ENCODE peak calls at places on chromosomes 16 and 17, in ten cellular contexts. T is lung, U is fibroblast of pulmonary artery, S is right atrium auricular region, N is left ventricle myocardium inferior, Q is esophagus muscularis mucosa, A is NB4, I is foreskin fibroblast, V is heart left ventricle, Z is endodermal cell. G is an unnamed sample.

GRCh38 chr17:78357687-78358537 is 2.0 kb downstream of the SOCS3 start:
- DNase-seq in Q (no peak), S (no peak), A (no peak), N (no peak), Z (peak; percentile 84), T (no peak), I (peak; percentile 40), U (peak; percentile 38), V (no peak), G (no peak)

GRCh38 chr16:79217375-79218011 is 383.0 kb downstream of the MAF start:
- DNase-seq in Z (no peak), T (no peak), Q (no peak), I (no peak), A (peak; percentile 25), S (no peak), V (no peak), U (no peak), N (no peak), G (no peak)

GRCh38 chr16:88693420-88694177 is 7.3 kb upstream of the SNAI3 start:
- DNase-seq in N (no peak), Z (no peak), U (no peak), T (no peak), A (no peak), Q (no peak), I (no peak), S (no peak), V (no peak), G (no peak)

GRCh38 chr17:2929881-2930533 is 133.4 kb downstream of the OR1D5 start:
- DNase-seq in A (peak; percentile 22), V (no peak), U (peak; percentile 39), Z (peak; percentile 96), Q (no peak), N (peak; percentile 35), I (peak; percentile 60), T (no peak), S (no peak), G (peak; percentile 49)

GRCh38 chr16:71460246-71460645 is 1.8 kb downstream of the ZNF23 start:
- DNase-seq in I (peak; percentile 84), Z (no peak), A (no peak), S (no peak), N (no peak), U (peak; percentile 66), Q (no peak), V (no peak), T (no peak), G (peak; percentile 85)

GRCh38 chr17:50052241-50052788 is 3.6 kb upstream of the ITGA3 start:
- DNase-seq in V (no peak), N (no peak), U (no peak), S (no peak), Q (no peak), T (no peak), Z (peak; percentile 67), I (no peak), A (no peak), G (no peak)

GRCh38 chr16:30585022-30585399 is 486 bp downstream of the ZNF785 start:
- DNase-seq in A (peak; percentile 59), N (no peak), I (no peak), U (peak; percentile 26), T (no peak), Q (no peak), V (no peak), S (no peak), Z (peak; percentile 77), G (peak; percentile 12)

GRCh38 chr17:57284984-57285646 is 28.8 kb downstream of the MSI2 start:
- DNase-seq in T (no peak), S (no peak), V (no peak), Z (peak; percentile 67), N (no peak), Q (no peak), A (peak; percentile 93), U (no peak), I (no peak), G (no peak)

GRCh38 chr17:17806611-17807010 is 30.2 kb downstream of the SREBF1 start:
- DNase-seq in N (no peak), T (no peak), A (no peak), I (no peak), S (no peak), V (no peak), U (no peak), Z (no peak), Q (no peak), G (no peak)

GRCh38 chr16:67719778-67720144 is 645 bp upstream of the GFOD2 start:
- DNase-seq in I (peak; percentile 75), S (peak; percentile 64), V (no peak), T (no peak), A (peak; percentile 47), N (no peak), Z (peak; percentile 76), Q (no peak), U (peak; percentile 54), G (peak; percentile 52)

DNA sequence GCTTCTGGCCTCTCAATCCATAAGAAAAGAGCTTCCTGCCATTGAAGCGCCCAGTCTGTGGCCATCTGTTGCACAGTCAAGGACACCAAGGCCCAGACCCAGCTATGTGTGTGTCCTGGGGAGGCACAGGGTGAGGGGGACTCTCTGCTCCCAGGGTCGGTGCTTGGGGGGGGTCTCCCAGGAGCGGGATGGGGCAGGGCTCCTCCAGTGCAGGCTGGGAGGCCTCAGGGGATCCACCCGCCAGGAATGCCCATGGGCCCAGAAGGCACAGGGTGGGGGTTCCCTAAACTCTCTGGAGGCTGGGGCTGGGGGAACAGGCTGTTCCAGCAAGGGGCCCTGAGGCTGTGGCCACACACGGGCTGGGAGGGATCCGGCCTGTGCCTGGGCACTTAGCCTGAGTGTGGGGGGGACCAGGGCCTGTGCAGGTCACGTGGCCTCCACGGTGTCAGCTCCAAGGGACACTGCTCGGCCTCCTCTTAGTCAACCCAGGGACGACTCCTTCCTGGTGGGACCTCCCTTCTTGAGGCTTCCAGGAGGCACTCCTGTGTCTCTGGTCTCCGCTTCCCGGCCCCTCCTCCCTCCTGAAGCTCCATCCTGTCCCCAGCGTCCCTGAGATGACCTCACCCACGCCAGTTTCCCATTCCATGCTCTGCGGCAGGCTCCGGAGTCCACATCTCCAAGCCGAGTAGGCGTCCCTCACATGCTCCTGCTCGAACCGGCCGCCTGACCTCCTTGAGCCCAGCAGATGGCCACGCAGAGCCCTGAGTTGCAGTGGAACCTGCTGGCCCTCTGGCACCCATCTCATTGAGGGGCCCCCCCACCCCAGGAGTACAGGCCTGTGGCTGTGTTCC is 23.1 kb upstream of the BAHCC1 start:
- DNase-seq in Q (no peak), V (peak; percentile 80), I (peak; percentile 75), Z (peak; percentile 88), N (peak; percentile 71), T (no peak), S (no peak), A (peak; percentile 51), U (peak; percentile 61), G (no peak)
- TF ChIP-seq CTCF in Q (no peak), V (peak; percentile 14), I (peak; percentile 44), Z (peak; percentile 70), N (peak; percentile 52), T (no peak), S (no peak), A (peak; percentile 19), U (peak; percentile 48), G (peak; percentile 15)

DNA sequence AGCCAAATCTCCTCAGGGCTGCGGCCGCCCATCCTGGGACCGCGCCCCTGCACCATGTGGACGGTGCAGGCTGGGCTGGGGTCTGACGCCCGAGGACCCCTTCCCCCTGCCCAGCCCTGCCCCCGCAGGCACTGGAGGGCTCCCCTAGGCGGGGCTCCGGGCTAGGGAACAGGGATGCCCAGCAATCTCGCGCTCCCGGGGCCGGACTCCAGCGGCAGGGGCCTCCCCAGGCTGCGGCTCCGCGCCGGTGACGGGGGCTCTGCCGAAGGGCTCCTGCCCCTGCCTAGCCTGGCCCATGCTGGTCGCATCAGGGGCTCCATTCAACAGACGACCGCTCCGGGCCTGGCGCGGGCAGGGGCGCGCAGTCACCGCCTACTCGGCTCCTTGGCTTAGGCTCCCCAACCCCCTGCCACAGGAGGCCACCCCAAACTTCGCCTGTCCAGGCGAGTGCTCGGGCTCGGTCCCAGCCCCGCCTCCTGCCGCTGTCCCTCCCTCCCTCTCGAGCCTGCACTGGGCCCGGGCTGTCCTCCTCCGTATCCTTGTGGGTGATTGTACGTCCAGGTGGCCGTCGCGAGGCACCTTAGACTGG is 27.4 kb upstream of the ADORA2B start:
- DNase-seq in Z (peak; percentile 74), I (peak; percentile 21), Q (no peak), S (no peak), V (no peak), U (no peak), T (no peak), A (no peak), N (no peak), G (no peak)
- H3K4me3 ChIP-seq in Z (no peak overlapping the region), I (peak overlapping the region; percentile 7), Q (peak overlapping the region; percentile 32), S (no peak overlapping the region), V (peak overlapping the region; percentile 19), U (no peak overlapping the region), T (no peak overlapping the region), A (no peak overlapping the region), N (peak overlapping the region; percentile 52), G (peak overlapping the region; percentile 1)

GRCh38 chr17:64240261-64240740 is 22.8 kb downstream of the TEX2 start:
- DNase-seq in S (no peak), Q (no peak), U (peak; percentile 29), I (no peak), A (no peak), V (no peak), T (no peak), Z (peak; percentile 72), N (no peak), G (no peak)
- TF ChIP-seq CTCF in S (no peak), Q (no peak), U (no peak), I (no peak), A (no peak), V (no peak), T (no peak), Z (peak; percentile 40), N (peak; percentile 23), G (no peak)

DNA sequence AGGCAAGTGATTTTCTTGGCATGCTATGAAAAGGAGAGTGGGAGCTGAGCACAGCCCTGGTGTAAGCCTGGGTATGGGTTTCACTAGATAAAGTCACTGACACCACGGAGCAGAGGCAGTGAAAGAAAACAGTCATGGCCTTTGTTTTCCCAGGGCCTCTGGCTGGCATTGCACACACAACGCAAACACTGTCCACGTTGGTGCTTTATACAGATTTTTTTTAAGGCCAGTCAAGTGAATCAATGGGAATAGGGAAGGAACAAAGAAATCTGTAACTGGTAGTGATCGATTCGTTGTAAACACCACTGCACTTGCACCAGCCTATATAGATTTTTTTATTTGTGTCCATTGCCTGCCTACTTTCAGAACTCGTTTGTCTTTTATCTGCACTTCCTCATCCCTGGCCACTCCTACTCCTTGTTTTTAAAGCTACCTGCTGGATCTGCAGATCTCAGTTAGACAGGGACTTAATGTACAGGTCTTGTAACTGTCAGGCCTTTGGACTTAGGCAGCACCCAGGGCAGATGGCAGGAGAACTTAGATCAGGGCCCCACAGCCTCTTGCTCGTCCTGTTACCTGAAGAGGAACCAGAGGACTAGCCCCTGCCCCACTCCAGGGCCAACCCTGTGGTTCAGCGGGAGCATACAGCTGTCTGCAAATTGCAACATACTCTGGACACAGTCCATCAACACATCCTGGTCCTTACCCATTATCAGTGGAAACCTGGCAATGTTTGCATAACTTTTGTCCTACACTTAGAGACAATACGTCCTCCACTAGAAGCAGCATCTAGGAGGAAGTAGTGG is 10.6 kb upstream of the TMIGD1 start:
- DNase-seq in U (peak; percentile 97), Q (peak; percentile 92), Z (no peak), N (peak; percentile 36), A (peak; percentile 96), V (peak; percentile 67), S (peak; percentile 59), I (peak; percentile 64), T (peak; percentile 46), G (peak; percentile 80)
- H3K4me3 ChIP-seq in U (no peak overlapping the region), Q (no peak overlapping the region), Z (no peak overlapping the region), N (no peak overlapping the region), A (no peak overlapping the region), V (no peak overlapping the region), S (no peak overlapping the region), I (no peak overlapping the region), T (no peak overlapping the region), G (no peak overlapping the region)

GRCh38 chr17:10499950-10500349 is 18.4 kb downstream of the MYH1 start:
- DNase-seq in A (no peak), Q (no peak), S (no peak), Z (no peak), N (no peak), I (no peak), U (no peak), T (no peak), V (no peak), G (peak; percentile 8)
- TF ChIP-seq CTCF in A (no peak), Q (no peak), S (no peak), Z (no peak), N (no peak), I (no peak), U (no peak), T (no peak), V (no peak), G (no peak)

G was measured in fibroblast of mammary gland.